ENCODE peak calls at places on chromosomes 6 and 20, in nine cellular contexts. One of them, this sample, is unnamed.

GRCh38 chr20:5540091-5540490 is 210.1 kb upstream of the SHLD1 start:
- DNase-seq in activated naive CD8-positive, alpha-beta T cell treated with anti-CD3 and anti-CD28 coated beads, Interleukin-2, amount 50 U/mL, for 16 hours: no peak
- DNase-seq in NCI-H2081: no peak
- DNase-seq in ELR: no peak
- DNase-seq in Karpas-422: no peak
- DNase-seq in cerebellum: no peak
- DNase-seq in heart left ventricle: no peak
- DNase-seq in HCEC 1CT: no peak
- DNase-seq in hepatocyte: no peak
- DNase-seq in this sample: no peak

GRCh38 chr6:9690388-9690787 is 724.5 kb downstream of the TFAP2A start:
- DNase-seq in cerebellum: no peak
- DNase-seq in HCEC 1CT: no peak
- DNase-seq in NCI-H2081: no peak
- DNase-seq in ELR: no peak
- DNase-seq in heart left ventricle: no peak
- DNase-seq in hepatocyte: no peak
- DNase-seq in activated naive CD8-positive, alpha-beta T cell treated with anti-CD3 and anti-CD28 coated beads, Interleukin-2, amount 50 U/mL, for 16 hours: no peak
- DNase-seq in Karpas-422: no peak
- DNase-seq in this sample: no peak

GRCh38 chr6:45951771-45952529 is 63.7 kb downstream of the CLIC5 start:
- DNase-seq in HCEC 1CT: no peak
- DNase-seq in activated naive CD8-positive, alpha-beta T cell treated with anti-CD3 and anti-CD28 coated beads, Interleukin-2, amount 50 U/mL, for 16 hours: no peak
- DNase-seq in cerebellum: no peak
- DNase-seq in NCI-H2081: no peak
- DNase-seq in ELR: no peak
- DNase-seq in Karpas-422: no peak
- DNase-seq in heart left ventricle: no peak
- DNase-seq in hepatocyte: no peak
- DNase-seq in this sample: peak; percentile 40

GRCh38 chr6:4884646-4885427 is 108.6 kb downstream of the CDYL start:
- DNase-seq in hepatocyte: no peak
- DNase-seq in ELR: no peak
- DNase-seq in NCI-H2081: no peak
- DNase-seq in cerebellum: no peak
- DNase-seq in heart left ventricle: no peak
- DNase-seq in Karpas-422: no peak
- DNase-seq in HCEC 1CT: no peak
- DNase-seq in activated naive CD8-positive, alpha-beta T cell treated with anti-CD3 and anti-CD28 coated beads, Interleukin-2, amount 50 U/mL, for 16 hours: no peak
- DNase-seq in this sample: no peak

GRCh38 chr20:63587781-63588591 is 13.9 kb upstream of the HELZ2 start:
- DNase-seq in Karpas-422: no peak
- DNase-seq in activated naive CD8-positive, alpha-beta T cell treated with anti-CD3 and anti-CD28 coated beads, Interleukin-2, amount 50 U/mL, for 16 hours: no peak
- DNase-seq in ELR: no peak
- DNase-seq in NCI-H2081: no peak
- DNase-seq in hepatocyte: no peak
- DNase-seq in cerebellum: no peak
- DNase-seq in heart left ventricle: no peak
- DNase-seq in HCEC 1CT: no peak
- DNase-seq in this sample: no peak

GRCh38 chr20:60262967-60263603 is 304.9 kb downstream of the CDH26 start:
- DNase-seq in heart left ventricle: no peak
- DNase-seq in ELR: peak; percentile 57
- DNase-seq in activated naive CD8-positive, alpha-beta T cell treated with anti-CD3 and anti-CD28 coated beads, Interleukin-2, amount 50 U/mL, for 16 hours: no peak
- DNase-seq in Karpas-422: peak; percentile 80
- DNase-seq in NCI-H2081: no peak
- DNase-seq in hepatocyte: no peak
- DNase-seq in cerebellum: no peak
- DNase-seq in HCEC 1CT: no peak
- DNase-seq in this sample: peak; percentile 31

GRCh38 chr6:158807515-158808441 is 11.4 kb downstream of the EZR start:
- DNase-seq in NCI-H2081: no peak
- DNase-seq in activated naive CD8-positive, alpha-beta T cell treated with anti-CD3 and anti-CD28 coated beads, Interleukin-2, amount 50 U/mL, for 16 hours: no peak
- DNase-seq in cerebellum: no peak
- DNase-seq in Karpas-422: no peak
- DNase-seq in HCEC 1CT: no peak
- DNase-seq in ELR: no peak
- DNase-seq in heart left ventricle: no peak
- DNase-seq in hepatocyte: no peak
- DNase-seq in this sample: no peak

GRCh38 chr20:18992418-18992817 is 178.8 kb downstream of the SCP2D1 start:
- DNase-seq in Karpas-422: no peak
- DNase-seq in ELR: no peak
- DNase-seq in HCEC 1CT: no peak
- DNase-seq in heart left ventricle: no peak
- DNase-seq in NCI-H2081: no peak
- DNase-seq in hepatocyte: peak; percentile 26
- DNase-seq in activated naive CD8-positive, alpha-beta T cell treated with anti-CD3 and anti-CD28 coated beads, Interleukin-2, amount 50 U/mL, for 16 hours: no peak
- DNase-seq in cerebellum: no peak
- DNase-seq in this sample: peak; percentile 60

GRCh38 chr20:58722877-58723627 is 30.5 kb downstream of the NPEPL1 start:
- DNase-seq in activated naive CD8-positive, alpha-beta T cell treated with anti-CD3 and anti-CD28 coated beads, Interleukin-2, amount 50 U/mL, for 16 hours: no peak
- DNase-seq in heart left ventricle: peak; percentile 3
- DNase-seq in ELR: no peak
- DNase-seq in HCEC 1CT: no peak
- DNase-seq in cerebellum: no peak
- DNase-seq in hepatocyte: no peak
- DNase-seq in Karpas-422: no peak
- DNase-seq in NCI-H2081: no peak
- DNase-seq in this sample: no peak

GRCh38 chr6:6546318-6547110 is 42.0 kb upstream of the LY86 start:
- DNase-seq in heart left ventricle: peak; percentile 47
- DNase-seq in cerebellum: peak; percentile 64
- DNase-seq in activated naive CD8-positive, alpha-beta T cell treated with anti-CD3 and anti-CD28 coated beads, Interleukin-2, amount 50 U/mL, for 16 hours: no peak
- DNase-seq in NCI-H2081: no peak
- DNase-seq in Karpas-422: peak; percentile 54
- DNase-seq in hepatocyte: peak; percentile 63
- DNase-seq in ELR: no peak
- DNase-seq in HCEC 1CT: no peak
- DNase-seq in this sample: no peak

GRCh38 chr20:45308078-45308778 is at the start of gene MATN4:
- DNase-seq in Karpas-422: no peak
- DNase-seq in HCEC 1CT: no peak
- DNase-seq in activated naive CD8-positive, alpha-beta T cell treated with anti-CD3 and anti-CD28 coated beads, Interleukin-2, amount 50 U/mL, for 16 hours: no peak
- DNase-seq in heart left ventricle: no peak
- DNase-seq in hepatocyte: no peak
- DNase-seq in ELR: no peak
- DNase-seq in cerebellum: peak; percentile 21
- DNase-seq in NCI-H2081: peak; percentile 15
- DNase-seq in this sample: peak; percentile 29

GRCh38 chr6:69758214-69758613 is 38.6 kb downstream of the LMBRD1 start:
- DNase-seq in Karpas-422: no peak
- DNase-seq in heart left ventricle: no peak
- DNase-seq in HCEC 1CT: no peak
- DNase-seq in cerebellum: no peak
- DNase-seq in hepatocyte: no peak
- DNase-seq in ELR: no peak
- DNase-seq in NCI-H2081: no peak
- DNase-seq in activated naive CD8-positive, alpha-beta T cell treated with anti-CD3 and anti-CD28 coated beads, Interleukin-2, amount 50 U/mL, for 16 hours: no peak
- DNase-seq in this sample: peak; percentile 4

GRCh38 chr6:36633915-36634314 is 39.8 kb downstream of the SRSF3 start:
- DNase-seq in hepatocyte: peak; percentile 65
- DNase-seq in HCEC 1CT: no peak
- DNase-seq in heart left ventricle: peak; percentile 73
- DNase-seq in activated naive CD8-positive, alpha-beta T cell treated with anti-CD3 and anti-CD28 coated beads, Interleukin-2, amount 50 U/mL, for 16 hours: no peak
- DNase-seq in cerebellum: no peak
- DNase-seq in Karpas-422: no peak
- DNase-seq in ELR: no peak
- DNase-seq in NCI-H2081: peak; percentile 33
- DNase-seq in this sample: peak; percentile 59

GRCh38 chr20:51460569-51461265 is 81.8 kb downstream of the NFATC2 start:
- DNase-seq in activated naive CD8-positive, alpha-beta T cell treated with anti-CD3 and anti-CD28 coated beads, Interleukin-2, amount 50 U/mL, for 16 hours: no peak
- DNase-seq in NCI-H2081: no peak
- DNase-seq in cerebellum: no peak
- DNase-seq in ELR: no peak
- DNase-seq in Karpas-422: peak; percentile 97
- DNase-seq in HCEC 1CT: no peak
- DNase-seq in heart left ventricle: no peak
- DNase-seq in hepatocyte: no peak
- DNase-seq in this sample: no peak

GRCh38 chr6:117496383-117496990 is 14.0 kb downstream of the DCBLD1 start:
- DNase-seq in ELR: peak; percentile 87
- DNase-seq in Karpas-422: no peak
- DNase-seq in heart left ventricle: no peak
- DNase-seq in HCEC 1CT: peak; percentile 84
- DNase-seq in activated naive CD8-positive, alpha-beta T cell treated with anti-CD3 and anti-CD28 coated beads, Interleukin-2, amount 50 U/mL, for 16 hours: no peak
- DNase-seq in cerebellum: no peak
- DNase-seq in NCI-H2081: no peak
- DNase-seq in hepatocyte: no peak
- DNase-seq in this sample: no peak

GRCh38 chr6:29071831-29072723 is 15.0 kb downstream of the OR2B3 start:
- DNase-seq in cerebellum: no peak
- DNase-seq in Karpas-422: peak; percentile 71
- DNase-seq in HCEC 1CT: peak; percentile 12
- DNase-seq in NCI-H2081: no peak
- DNase-seq in heart left ventricle: no peak
- DNase-seq in ELR: peak; percentile 70
- DNase-seq in activated naive CD8-positive, alpha-beta T cell treated with anti-CD3 and anti-CD28 coated beads, Interleukin-2, amount 50 U/mL, for 16 hours: no peak
- DNase-seq in hepatocyte: peak; percentile 59
- DNase-seq in this sample: peak; percentile 17

GRCh38 chr6:167568407-167569024 is 243.6 kb downstream of the TTLL2 start:
- DNase-seq in cerebellum: no peak
- DNase-seq in NCI-H2081: no peak
- DNase-seq in HCEC 1CT: no peak
- DNase-seq in hepatocyte: no peak
- DNase-seq in Karpas-422: no peak
- DNase-seq in heart left ventricle: no peak
- DNase-seq in ELR: no peak
- DNase-seq in activated naive CD8-positive, alpha-beta T cell treated with anti-CD3 and anti-CD28 coated beads, Interleukin-2, amount 50 U/mL, for 16 hours: no peak
- DNase-seq in this sample: no peak

GRCh38 chr6:51788121-51788520 is 299.3 kb downstream of the PKHD1 start:
- DNase-seq in cerebellum: no peak
- DNase-seq in hepatocyte: no peak
- DNase-seq in ELR: no peak
- DNase-seq in heart left ventricle: no peak
- DNase-seq in HCEC 1CT: no peak
- DNase-seq in NCI-H2081: no peak
- DNase-seq in Karpas-422: no peak
- DNase-seq in activated naive CD8-positive, alpha-beta T cell treated with anti-CD3 and anti-CD28 coated beads, Interleukin-2, amount 50 U/mL, for 16 hours: no peak
- DNase-seq in this sample: no peak

GRCh38 chr6:112188906-112189305 is 65.5 kb downstream of the LAMA4 start:
- DNase-seq in hepatocyte: no peak
- DNase-seq in NCI-H2081: no peak
- DNase-seq in ELR: no peak
- DNase-seq in HCEC 1CT: no peak
- DNase-seq in heart left ventricle: no peak
- DNase-seq in Karpas-422: no peak
- DNase-seq in cerebellum: no peak
- DNase-seq in activated naive CD8-positive, alpha-beta T cell treated with anti-CD3 and anti-CD28 coated beads, Interleukin-2, amount 50 U/mL, for 16 hours: no peak
- DNase-seq in this sample: no peak

GRCh38 chr20:19880256-19881079 is 122.4 kb downstream of the RIN2 start:
- DNase-seq in ELR: peak; percentile 83
- DNase-seq in heart left ventricle: no peak
- DNase-seq in cerebellum: no peak
- DNase-seq in NCI-H2081: no peak
- DNase-seq in Karpas-422: no peak
- DNase-seq in HCEC 1CT: peak; percentile 84
- DNase-seq in hepatocyte: peak; percentile 52
- DNase-seq in activated naive CD8-positive, alpha-beta T cell treated with anti-CD3 and anti-CD28 coated beads, Interleukin-2, amount 50 U/mL, for 16 hours: no peak
- DNase-seq in this sample: no peak

GRCh38 chr6:88725111-88725711 is 238.2 kb downstream of the RNGTT start:
- DNase-seq in activated naive CD8-positive, alpha-beta T cell treated with anti-CD3 and anti-CD28 coated beads, Interleukin-2, amount 50 U/mL, for 16 hours: no peak
- DNase-seq in hepatocyte: peak; percentile 47
- DNase-seq in cerebellum: no peak
- DNase-seq in HCEC 1CT: no peak
- DNase-seq in NCI-H2081: peak; percentile 2
- DNase-seq in ELR: peak; percentile 20
- DNase-seq in Karpas-422: no peak
- DNase-seq in heart left ventricle: peak; percentile 38
- DNase-seq in this sample: no peak

GRCh38 chr20:34320861-34321260 is 17.7 kb upstream of the AHCY start:
- DNase-seq in Karpas-422: no peak
- DNase-seq in heart left ventricle: no peak
- DNase-seq in ELR: no peak
- DNase-seq in hepatocyte: no peak
- DNase-seq in activated naive CD8-positive, alpha-beta T cell treated with anti-CD3 and anti-CD28 coated beads, Interleukin-2, amount 50 U/mL, for 16 hours: no peak
- DNase-seq in cerebellum: no peak
- DNase-seq in HCEC 1CT: no peak
- DNase-seq in NCI-H2081: no peak
- DNase-seq in this sample: no peak

GRCh38 chr6:7214400-7214940 is 98.5 kb downstream of the SSR1 start:
- DNase-seq in ELR: no peak
- DNase-seq in cerebellum: no peak
- DNase-seq in NCI-H2081: no peak
- DNase-seq in HCEC 1CT: no peak
- DNase-seq in hepatocyte: no peak
- DNase-seq in Karpas-422: no peak
- DNase-seq in activated naive CD8-positive, alpha-beta T cell treated with anti-CD3 and anti-CD28 coated beads, Interleukin-2, amount 50 U/mL, for 16 hours: no peak
- DNase-seq in heart left ventricle: peak; percentile 51
- DNase-seq in this sample: no peak

GRCh38 chr6:104941694-104942177 is 15.2 kb upstream of the LIN28B start:
- DNase-seq in NCI-H2081: no peak
- DNase-seq in heart left ventricle: no peak
- DNase-seq in activated naive CD8-positive, alpha-beta T cell treated with anti-CD3 and anti-CD28 coated beads, Interleukin-2, amount 50 U/mL, for 16 hours: no peak
- DNase-seq in cerebellum: no peak
- DNase-seq in ELR: peak; percentile 21
- DNase-seq in Karpas-422: no peak
- DNase-seq in HCEC 1CT: no peak
- DNase-seq in hepatocyte: no peak
- DNase-seq in this sample: no peak

GRCh38 chr20:31830406-31830981 is 11.3 kb downstream of the MYLK2 start:
- DNase-seq in hepatocyte: no peak
- DNase-seq in HCEC 1CT: no peak
- DNase-seq in activated naive CD8-positive, alpha-beta T cell treated with anti-CD3 and anti-CD28 coated beads, Interleukin-2, amount 50 U/mL, for 16 hours: no peak
- DNase-seq in cerebellum: no peak
- DNase-seq in Karpas-422: no peak
- DNase-seq in NCI-H2081: no peak
- DNase-seq in ELR: no peak
- DNase-seq in heart left ventricle: no peak
- DNase-seq in this sample: no peak

GRCh38 chr20:58271596-58272460 is 37.7 kb upstream of the RAB22A start:
- DNase-seq in cerebellum: no peak
- DNase-seq in hepatocyte: no peak
- DNase-seq in heart left ventricle: no peak
- DNase-seq in Karpas-422: no peak
- DNase-seq in NCI-H2081: peak; percentile 15
- DNase-seq in ELR: no peak
- DNase-seq in activated naive CD8-positive, alpha-beta T cell treated with anti-CD3 and anti-CD28 coated beads, Interleukin-2, amount 50 U/mL, for 16 hours: no peak
- DNase-seq in HCEC 1CT: no peak
- DNase-seq in this sample: no peak

GRCh38 chr6:66096679-66097078 is 389.7 kb upstream of the EYS start:
- DNase-seq in NCI-H2081: no peak
- DNase-seq in HCEC 1CT: no peak
- DNase-seq in Karpas-422: no peak
- DNase-seq in heart left ventricle: peak; percentile 18
- DNase-seq in hepatocyte: no peak
- DNase-seq in ELR: no peak
- DNase-seq in activated naive CD8-positive, alpha-beta T cell treated with anti-CD3 and anti-CD28 coated beads, Interleukin-2, amount 50 U/mL, for 16 hours: no peak
- DNase-seq in cerebellum: no peak
- DNase-seq in this sample: no peak

GRCh38 chr20:58623579-58624473 is 27.3 kb upstream of the STX16 start:
- DNase-seq in NCI-H2081: no peak
- DNase-seq in ELR: peak; percentile 99
- DNase-seq in hepatocyte: peak; percentile 89
- DNase-seq in Karpas-422: no peak
- DNase-seq in HCEC 1CT: peak; percentile 93
- DNase-seq in heart left ventricle: peak; percentile 83
- DNase-seq in activated naive CD8-positive, alpha-beta T cell treated with anti-CD3 and anti-CD28 coated beads, Interleukin-2, amount 50 U/mL, for 16 hours: no peak
- DNase-seq in cerebellum: peak; percentile 40
- DNase-seq in this sample: no peak

GRCh38 chr6:15473741-15474161 is 189.1 kb downstream of the DTNBP1 start:
- DNase-seq in hepatocyte: no peak
- DNase-seq in activated naive CD8-positive, alpha-beta T cell treated with anti-CD3 and anti-CD28 coated beads, Interleukin-2, amount 50 U/mL, for 16 hours: no peak
- DNase-seq in cerebellum: peak; percentile 47
- DNase-seq in NCI-H2081: no peak
- DNase-seq in heart left ventricle: no peak
- DNase-seq in Karpas-422: no peak
- DNase-seq in HCEC 1CT: peak; percentile 77
- DNase-seq in ELR: peak; percentile 88
- DNase-seq in this sample: no peak